ENCODE peak calls at places on chromosomes 12 and 14, in five cellular contexts. W, F, B, R and P are unnamed samples.

GRCh38 chr12:96223411-96224218 is 29.4 kb downstream of the ELK3 start:
- DNase-seq in B (no peak), R (peak), F (no peak), W (no peak), P (no peak)

GRCh38 chr14:20768593-20768892 is 339 bp downstream of the EDDM3B start:
- DNase-seq in W (no peak), F (no peak), B (no peak), R (no peak), P (no peak)

GRCh38 chr14:99280041-99280731 is 8.2 kb upstream of the BCL11B start:
- DNase-seq in R (no peak), F (no peak), B (no peak), W (no peak), P (no peak)

GRCh38 chr12:51868821-51869489 is 18.9 kb upstream of the ANKRD33 start:
- DNase-seq in W (peak), R (no peak), B (no peak), F (no peak), P (no peak)

GRCh38 chr12:38547586-38547985 is 231.0 kb downstream of the ALG10B start:
- DNase-seq in B (no peak), F (no peak), W (no peak), R (no peak), P (no peak)

GRCh38 chr14:50344116-50344775 is 32.1 kb downstream of the DMAC2L start:
- DNase-seq in W (no peak), F (no peak), R (peak), B (no peak), P (peak)

GRCh38 chr12:39813776-39814175 is 194.2 kb upstream of the ABCD2 start:
- DNase-seq in R (no peak), F (no peak), B (no peak), W (no peak), P (no peak)

GRCh38 chr14:92589213-92589852 is 75.8 kb downstream of the RIN3 start:
- DNase-seq in B (no peak), F (no peak), R (no peak), W (no peak), P (peak)

GRCh38 chr14:68109132-68109531 is 289.6 kb downstream of the RAD51B start:
- DNase-seq in F (no peak), R (no peak), B (no peak), W (no peak), P (no peak)

GRCh38 chr14:95057851-95058250 is 99.5 kb downstream of the DICER1 start:
- DNase-seq in R (no peak), W (no peak), F (no peak), B (no peak), P (no peak)

GRCh38 chr14:22653012-22653621 is 9.0 kb upstream of the OR6J1 start:
- DNase-seq in W (peak), F (peak), B (peak), R (peak), P (peak)

GRCh38 chr12:87304406-87304805 is 724.8 kb downstream of the C12orf50 start:
- DNase-seq in F (no peak), W (no peak), R (no peak), B (no peak), P (peak)

GRCh38 chr12:49057888-49058287 is 2.7 kb downstream of the KMT2D start:
- DNase-seq in R (no peak), F (no peak), B (peak), W (no peak), P (peak)

GRCh38 chr14:95157987-95158712 is 821 bp upstream of the DICER1 start:
- DNase-seq in W (peak), R (peak), B (no peak), F (no peak), P (no peak)

GRCh38 chr12:47281667-47282171 is 202.0 kb upstream of the AMIGO2 start:
- DNase-seq in F (no peak), R (no peak), B (no peak), W (no peak), P (no peak)

GRCh38 chr12:41531147-41531829 is 343.2 kb downstream of the PDZRN4 start:
- DNase-seq in B (no peak), R (no peak), W (peak), F (no peak), P (no peak)

GRCh38 chr12:106171117-106171750 is 32.5 kb upstream of the NUAK1 start:
- DNase-seq in F (no peak), R (no peak), B (no peak), W (no peak), P (no peak)

GRCh38 chr14:63308723-63309317 is 9.9 kb downstream of the GPHB5 start:
- DNase-seq in B (no peak), R (peak), W (no peak), F (no peak), P (peak)

GRCh38 chr12:124916370-124917134 is 2.1 kb upstream of the UBC start:
- DNase-seq in W (peak), F (peak), R (no peak), B (peak), P (peak)

GRCh38 chr12:6438345-6438744 is 6.4 kb upstream of the CD27 start:
- DNase-seq in B (no peak), F (no peak), R (no peak), W (no peak), P (no peak)

GRCh38 chr14:50452285-50452684 is 55.6 kb upstream of the CDKL1 start:
- DNase-seq in B (no peak), W (no peak), R (no peak), F (no peak), P (no peak)

GRCh38 chr14:94542811-94543449 is 18.3 kb upstream of the SERPINA4 start:
- DNase-seq in R (no peak), W (no peak), B (no peak), F (no peak), P (no peak)

GRCh38 chr14:46250113-46250703 is 401.4 kb downstream of the RPL10L start:
- DNase-seq in W (no peak), F (no peak), R (peak), B (no peak), P (peak)

GRCh38 chr12:52601671-52602070 is 408 bp upstream of the KRT72 start:
- DNase-seq in B (no peak), R (no peak), W (no peak), F (no peak), P (no peak)

GRCh38 chr14:89024691-89025090 is 200.2 kb downstream of the TTC8 start:
- DNase-seq in F (no peak), B (no peak), W (no peak), R (no peak), P (no peak)

GRCh38 chr12:56107242-56107641 is 2.9 kb downstream of the PA2G4 start:
- DNase-seq in B (no peak), R (no peak), W (no peak), F (no peak), P (no peak)